ENCODE peak calls at places on chromosomes 6 and 20, in ten cellular contexts. Q is coronary artery, E is heart left ventricle, M is GM10248, O is AG04449, W is endothelial cell, Y is ovary, A is glutamatergic neuron, K is esophagus muscularis mucosa, Z is lower lobe of right lung. N is an unnamed sample.

GRCh38 chr20:35077341-35077740 is 15.3 kb downstream of the TRPC4AP start:
- DNase-seq in Y (no peak), Z (no peak), O (no peak), M (no peak), E (no peak), A (no peak), W (no peak), K (no peak), Q (no peak), N (no peak)

GRCh38 chr6:18362058-18362561 is 25.0 kb upstream of the RNF144B start:
- DNase-seq in Z (no peak), A (no peak), W (no peak), Q (no peak), K (peak; percentile 57), E (no peak), Y (no peak), M (no peak), O (peak; percentile 92), N (no peak)

GRCh38 chr6:53335224-53335994 is 13.3 kb downstream of the ELOVL5 start:
- DNase-seq in Q (no peak), A (no peak), Z (peak; percentile 42), M (peak; percentile 59), O (no peak), W (peak; percentile 46), E (peak; percentile 46), K (no peak), Y (no peak), N (no peak)

GRCh38 chr20:59013959-59014608 is 5.1 kb upstream of the TUBB1 start:
- DNase-seq in O (no peak), M (no peak), Q (no peak), Z (no peak), E (no peak), Y (no peak), W (no peak), A (no peak), K (no peak), N (no peak)

GRCh38 chr6:117549606-117550005 is 52.7 kb downstream of the GOPC start:
- DNase-seq in E (no peak), Q (no peak), K (no peak), M (no peak), A (no peak), Y (no peak), Z (no peak), W (no peak), O (no peak), N (no peak)

GRCh38 chr6:113856571-113857564 is at the start of gene MARCKS:
- DNase-seq in K (no peak), E (peak; percentile 84), Q (peak; percentile 78), O (no peak), Z (peak; percentile 79), Y (peak; percentile 77), A (peak; percentile 88), M (peak; percentile 85), W (peak; percentile 88), N (peak; percentile 82)

GRCh38 chr20:51529758-51530157 is 12.8 kb downstream of the NFATC2 start:
- DNase-seq in Y (no peak), O (no peak), M (no peak), Z (no peak), Q (no peak), K (no peak), A (no peak), W (no peak), E (no peak), N (peak; percentile 35)

GRCh38 chr6:131811510-131811909 is 3.7 kb downstream of the ENPP1 start:
- DNase-seq in Y (no peak), E (no peak), M (no peak), Q (no peak), K (no peak), A (no peak), O (no peak), W (no peak), Z (no peak), N (no peak)

GRCh38 chr6:161254754-161255253 is 19.1 kb downstream of the AGPAT4 start:
- DNase-seq in W (no peak), Y (peak; percentile 23), O (no peak), Z (no peak), M (no peak), A (no peak), Q (peak; percentile 49), K (no peak), E (no peak), N (no peak)

GRCh38 chr6:168047841-168048723 is 30.9 kb downstream of the FRMD1 start:
- DNase-seq in M (no peak), K (no peak), A (no peak), Y (no peak), O (no peak), Z (peak; percentile 44), E (no peak), W (no peak), Q (no peak), N (no peak)

GRCh38 chr20:8132015-8132631 is at the start of gene PLCB1:
- DNase-seq in Y (peak; percentile 77), A (peak; percentile 93), M (peak; percentile 82), K (peak; percentile 98), W (peak; percentile 86), O (no peak), Q (peak; percentile 87), E (peak; percentile 88), Z (peak; percentile 85), N (peak; percentile 87)

DNA sequence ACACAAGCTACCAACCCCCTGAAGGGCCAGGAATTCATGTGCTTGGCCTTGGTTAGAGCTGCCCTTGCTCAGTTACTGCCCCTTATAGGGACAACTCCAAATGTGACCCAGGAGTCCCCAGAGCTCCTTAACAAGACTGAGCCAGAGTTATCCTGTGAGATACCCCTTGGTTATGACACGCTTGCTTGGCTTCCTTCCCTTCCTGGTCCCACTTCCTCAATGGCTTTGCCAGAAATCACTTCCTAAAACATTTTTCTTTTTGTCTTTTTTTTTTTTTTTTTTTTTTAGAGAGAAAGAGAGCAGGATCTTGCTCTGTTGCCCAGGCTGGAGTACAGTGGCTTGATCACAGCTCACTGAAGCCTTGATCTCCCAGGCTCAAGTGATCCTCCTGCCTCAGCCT is 8.8 kb downstream of the TREM1 start:
- DNase-seq in M (no peak), Z (no peak), K (no peak), Q (no peak), Y (no peak), W (no peak), E (no peak), A (no peak), O (no peak), N (no peak)
- TF ChIP-seq CTCF in M (no peak), Z (no peak), K (no peak), Q (no peak), Y (no peak), W (no peak), E (no peak), A (no peak), O (no peak), N (no peak)

GRCh38 chr20:57526067-57526884 is 1.3 kb upstream of the CTCFL start:
- DNase-seq in K (no peak), Z (no peak), A (peak; percentile 32), M (no peak), O (no peak), E (no peak), Y (no peak), W (peak; percentile 32), Q (no peak), N (peak; percentile 57)
- TF ChIP-seq CTCF in K (no peak), Z (no peak), A (no peak), M (no peak), O (no peak), E (no peak), Y (no peak), W (peak; percentile 25), Q (no peak), N (peak; percentile 55)

GRCh38 chr20:56630086-56630493 is 984 bp downstream of the TFAP2C start:
- DNase-seq in K (no peak), E (no peak), M (peak; percentile 39), W (peak; percentile 87), O (peak; percentile 28), Y (no peak), Q (no peak), Z (peak; percentile 88), A (peak; percentile 88), N (peak; percentile 94)
- TF ChIP-seq CTCF in K (peak; percentile 59), E (peak; percentile 28), M (no peak), W (peak; percentile 94), O (peak; percentile 87), Y (no peak), Q (no peak), Z (peak; percentile 47), A (peak; percentile 97), N (peak; percentile 96)

GRCh38 chr6:39088331-39088730 is 26.7 kb downstream of the SAYSD1 start:
- DNase-seq in A (no peak), E (peak; percentile 43), Q (no peak), W (peak; percentile 59), K (peak; percentile 91), Y (no peak), Z (no peak), M (no peak), O (peak; percentile 10), N (peak; percentile 62)
- TF ChIP-seq CTCF in A (peak; percentile 48), E (peak; percentile 64), Q (peak; percentile 17), W (peak; percentile 55), K (peak; percentile 54), Y (no peak), Z (peak; percentile 46), M (no peak), O (peak; percentile 50), N (peak; percentile 54)

GRCh38 chr6:165055231-165055630 is 254.2 kb downstream of the C6orf118 start:
- DNase-seq in A (no peak), Y (no peak), Z (no peak), W (no peak), M (no peak), O (no peak), Q (no peak), E (no peak), K (no peak), N (no peak)
- TF ChIP-seq CTCF in A (no peak), Y (no peak), Z (no peak), W (no peak), M (no peak), O (no peak), Q (no peak), E (no peak), K (no peak), N (no peak)

DNA sequence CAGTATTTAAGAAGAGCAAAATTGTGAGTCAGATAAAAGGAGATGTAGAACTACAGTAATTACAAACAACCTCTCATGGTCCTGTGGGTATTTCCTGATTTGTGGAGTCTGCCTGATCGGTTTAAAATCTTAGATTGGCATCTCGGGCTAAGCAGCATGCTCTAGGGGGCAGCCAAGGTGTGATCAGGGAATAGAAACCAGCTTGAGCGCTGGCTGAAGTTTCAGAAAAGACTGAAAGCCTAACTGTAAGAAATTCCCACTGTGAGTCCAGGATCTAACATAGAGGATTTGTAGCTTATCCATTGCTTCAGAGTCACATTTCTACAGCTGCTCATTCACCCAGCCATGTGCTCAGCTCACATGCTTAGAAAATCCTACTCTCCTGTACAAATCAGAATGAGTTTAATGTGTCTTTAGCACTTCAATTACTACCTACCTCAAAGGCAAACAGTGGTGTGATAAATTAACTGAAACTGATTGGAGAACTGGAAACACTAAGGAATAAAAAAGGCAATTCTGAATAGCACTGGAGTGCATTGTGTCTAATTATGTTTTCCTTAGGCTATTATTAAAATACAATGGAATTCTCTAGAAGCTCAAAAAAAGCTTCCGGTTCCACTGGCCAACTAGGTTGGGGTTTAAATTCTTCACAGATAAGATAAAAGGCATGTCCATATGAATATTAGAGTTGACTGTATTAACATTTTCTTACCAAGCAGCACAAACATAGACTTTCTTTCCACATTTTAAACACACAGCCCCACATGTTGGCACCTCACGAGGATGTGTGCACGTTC is 73.8 kb upstream of the MPC1 start:
- DNase-seq in A (peak; percentile 1), M (no peak), Y (no peak), O (no peak), E (no peak), W (no peak), Z (no peak), K (no peak), Q (no peak), N (no peak)
- TF ChIP-seq CTCF in A (no peak), M (peak; percentile 33), Y (no peak), O (peak; percentile 40), E (peak; percentile 39), W (no peak), Z (peak; percentile 28), K (no peak), Q (no peak), N (no peak)

N was measured in Caco-2.